ENCODE peak calls at places on chromosomes 16 and 17, in nine cellular contexts. A is COLO829; Z is NCI-H1092 treated with DMSO at 0.1 percent for 48 hours; Y is activated naive CD8-positive, alpha-beta T cell treated with anti-CD3 and anti-CD28 coated beads, Interleukin-2, amount 50 U/mL, for 24 hours; N is stimulated activated CD8-positive, alpha-beta memory T cell treated with anti-CD3 and anti-CD28 coated beads, Interleukin-4, amount 100 ng/mL, for 4 hours; W is T follicular helper cell; I is stimulated activated CD4-positive, alpha-beta T cell treated with anti-CD3 and anti-CD28 coated beads, Interleukin-15, amount 100 ng/mL, for 24 hours; P is MCF 10A; G is tibial artery. T is an unnamed sample.

GRCh38 chr17:45229681-45230409 is 8.2 kb downstream of the FMNL1 start:
- DNase-seq in A (no peak), Z (no peak), Y (peak), N (no peak), W (no peak), I (peak), P (no peak), G (no peak), T (no peak)

GRCh38 chr17:63399316-63399715 is 46.8 kb downstream of the CYB561 start:
- DNase-seq in A (peak), Z (no peak), Y (no peak), N (no peak), W (no peak), I (no peak), P (no peak), G (no peak), T (no peak)

GRCh38 chr16:59047114-59047513 is 313.0 kb upstream of the GOT2 start:
- DNase-seq in A (no peak), Z (no peak), Y (no peak), N (no peak), W (no peak), I (no peak), P (no peak), G (no peak), T (no peak)

GRCh38 chr16:68040506-68041288 is 17.6 kb downstream of the DUS2 start:
- DNase-seq in A (peak), Z (peak), Y (peak), N (peak), W (peak), I (peak), P (peak), G (peak), T (peak)

GRCh38 chr16:68416057-68417046 is 32.0 kb downstream of the SMPD3 start:
- DNase-seq in A (no peak), Z (peak), Y (no peak), N (no peak), W (no peak), I (no peak), P (no peak), G (peak), T (peak)

GRCh38 chr17:70071620-70072019 is 3.4 kb upstream of the KCNJ16 start:
- DNase-seq in A (no peak), Z (no peak), Y (no peak), N (no peak), W (no peak), I (no peak), P (no peak), G (no peak), T (no peak)

GRCh38 chr16:3461120-3461519 is 17.6 kb downstream of the NAA60 start:
- DNase-seq in A (no peak), Z (no peak), Y (peak), N (no peak), W (no peak), I (peak), P (no peak), G (no peak), T (no peak)

GRCh38 chr16:89426736-89427525 is 63.4 kb downstream of the ANKRD11 start:
- DNase-seq in A (peak), Z (no peak), Y (no peak), N (no peak), W (no peak), I (no peak), P (no peak), G (no peak), T (no peak)

GRCh38 chr17:38600906-38601305 is 4.8 kb downstream of the SRCIN1 start:
- DNase-seq in A (no peak), Z (no peak), Y (no peak), N (no peak), W (no peak), I (no peak), P (peak), G (no peak), T (no peak)

GRCh38 chr17:2965621-2966275 is 97.7 kb downstream of the OR1D5 start:
- DNase-seq in A (no peak), Z (no peak), Y (no peak), N (no peak), W (no peak), I (no peak), P (peak), G (peak), T (peak)

GRCh38 chr16:88464447-88465318 is 11.6 kb downstream of the ZFPM1 start:
- DNase-seq in A (no peak), Z (no peak), Y (no peak), N (no peak), W (no peak), I (no peak), P (no peak), G (no peak), T (no peak)

GRCh38 chr16:15535772-15536171 is 101.4 kb downstream of the BMERB1 start:
- DNase-seq in A (no peak), Z (no peak), Y (no peak), N (no peak), W (no peak), I (no peak), P (no peak), G (no peak), T (no peak)

GRCh38 chr17:40448213-40448638 is 5.0 kb downstream of the IGFBP4 start:
- DNase-seq in A (no peak), Z (no peak), Y (no peak), N (no peak), W (no peak), I (no peak), P (no peak), G (peak), T (no peak)

GRCh38 chr17:47978324-47978723 is 7.4 kb downstream of the CDK5RAP3 start:
- DNase-seq in A (peak), Z (peak), Y (peak), N (no peak), W (peak), I (peak), P (peak), G (no peak), T (peak)

T was measured in PC-3.